ENCODE peak calls at places on chromosomes 11 and 22, in nine cellular contexts. J is transverse colon, Z is heart left ventricle, E is IMR-90, T is adrenal gland, V is body of pancreas, I is sigmoid colon, U is HepG2, C is uterus. Y is an unnamed sample.

GRCh38 chr22:22744412-22745224 is 100.2 kb downstream of the GGTLC2 start:
- DNase-seq in J (no peak), Z (no peak), E (no peak), T (no peak), V (no peak), I (no peak), U (no peak), C (no peak), Y (peak)

GRCh38 chr22:20079745-20080444 is at the start of gene DGCR8:
- DNase-seq in J (peak), Z (peak), E (peak), T (peak), V (peak), I (peak), U (peak), C (peak), Y (peak)

GRCh38 chr22:33326540-33327295 is 268.5 kb upstream of the SYN3 start:
- DNase-seq in J (no peak), Z (no peak), E (no peak), T (no peak), V (no peak), I (no peak), U (no peak), C (no peak), Y (no peak)

GRCh38 chr11:16337421-16338213 is 18.7 kb downstream of the SOX6 start:
- DNase-seq in J (no peak), Z (no peak), E (no peak), T (no peak), V (no peak), I (no peak), U (no peak), C (no peak), Y (no peak)

GRCh38 chr11:100961633-100962032 is 168.0 kb downstream of the PGR start:
- DNase-seq in J (no peak), Z (no peak), E (peak), T (no peak), V (no peak), I (no peak), U (no peak), C (no peak), Y (no peak)

GRCh38 chr22:26713823-26714449 is 56.5 kb downstream of the MIAT start:
- DNase-seq in J (no peak), Z (no peak), E (no peak), T (no peak), V (no peak), I (no peak), U (peak), C (no peak), Y (no peak)

GRCh38 chr11:11069741-11070550 is 212.1 kb upstream of the ZBED5 start:
- DNase-seq in J (no peak), Z (no peak), E (no peak), T (no peak), V (no peak), I (no peak), U (no peak), C (no peak), Y (no peak)

GRCh38 chr11:123800041-123800440 is 6.1 kb downstream of the OR6M1 start:
- DNase-seq in J (no peak), Z (no peak), E (no peak), T (no peak), V (peak), I (no peak), U (no peak), C (no peak), Y (no peak)

GRCh38 chr11:130407978-130408377 is 20.4 kb downstream of the ADAMTS8 start:
- DNase-seq in J (peak), Z (peak), E (peak), T (peak), V (peak), I (peak), U (no peak), C (peak), Y (no peak)

GRCh38 chr11:113384551-113384950 is 3.0 kb upstream of the ANKK1 start:
- DNase-seq in J (no peak), Z (no peak), E (peak), T (no peak), V (no peak), I (no peak), U (peak), C (no peak), Y (no peak)

GRCh38 chr22:41132555-41132954 is 40.2 kb downstream of the EP300 start:
- DNase-seq in J (no peak), Z (no peak), E (peak), T (no peak), V (no peak), I (no peak), U (no peak), C (no peak), Y (no peak)

GRCh38 chr22:43878831-43879550 is 12.8 kb downstream of the PNPLA5 start:
- DNase-seq in J (no peak), Z (no peak), E (no peak), T (no peak), V (peak), I (peak), U (no peak), C (no peak), Y (peak)

GRCh38 chr11:109785714-109786113 is 307.5 kb upstream of the ZC3H12C start:
- DNase-seq in J (no peak), Z (no peak), E (peak), T (no peak), V (no peak), I (no peak), U (no peak), C (no peak), Y (no peak)

GRCh38 chr11:94876645-94877445 is 96.5 kb downstream of the CWC15 start:
- DNase-seq in J (peak), Z (peak), E (peak), T (peak), V (peak), I (peak), U (peak), C (peak), Y (peak)

GRCh38 chr11:72421351-72421750 is 13.0 kb downstream of the CLPB start:
- DNase-seq in J (no peak), Z (no peak), E (peak), T (no peak), V (no peak), I (peak), U (no peak), C (no peak), Y (no peak)

GRCh38 chr22:47409501-47410275 is 647.2 kb downstream of the TBC1D22A start:
- DNase-seq in J (no peak), Z (no peak), E (no peak), T (no peak), V (no peak), I (no peak), U (no peak), C (no peak), Y (peak)

GRCh38 chr11:117378966-117379865 is 51.6 kb downstream of the CEP164 start:
- DNase-seq in J (no peak), Z (no peak), E (no peak), T (no peak), V (no peak), I (peak), U (no peak), C (no peak), Y (no peak)

GRCh38 chr11:69200331-69201047 is 44.8 kb downstream of the SMIM38 start:
- DNase-seq in J (no peak), Z (peak), E (no peak), T (no peak), V (peak), I (peak), U (no peak), C (no peak), Y (no peak)

GRCh38 chr11:68839953-68840641 is 1.6 kb downstream of the CPT1A start:
- DNase-seq in J (peak), Z (no peak), E (peak), T (no peak), V (peak), I (no peak), U (no peak), C (no peak), Y (peak)

GRCh38 chr11:103541186-103541795 is 432.1 kb downstream of the DYNC2H1 start:
- DNase-seq in J (no peak), Z (no peak), E (no peak), T (no peak), V (peak), I (no peak), U (no peak), C (no peak), Y (no peak)

GRCh38 chr11:36381005-36381350 is 84.9 kb downstream of the PRR5L start:
- DNase-seq in J (no peak), Z (no peak), E (no peak), T (no peak), V (no peak), I (no peak), U (no peak), C (no peak), Y (no peak)

GRCh38 chr11:45092901-45093760 is 53.3 kb upstream of the PRDM11 start:
- DNase-seq in J (no peak), Z (no peak), E (peak), T (peak), V (no peak), I (no peak), U (no peak), C (no peak), Y (no peak)

GRCh38 chr22:24304067-24304675 is 33.5 kb downstream of the SPECC1L start:
- DNase-seq in J (no peak), Z (no peak), E (no peak), T (no peak), V (no peak), I (no peak), U (no peak), C (no peak), Y (no peak)

GRCh38 chr11:46889251-46889650 is 29.1 kb downstream of the LRP4 start:
- DNase-seq in J (no peak), Z (no peak), E (no peak), T (no peak), V (no peak), I (no peak), U (no peak), C (no peak), Y (no peak)

GRCh38 chr11:76512851-76513653 is 68.2 kb downstream of the EMSY start:
- DNase-seq in J (no peak), Z (no peak), E (peak), T (no peak), V (no peak), I (no peak), U (no peak), C (no peak), Y (no peak)

GRCh38 chr11:34065505-34066203 is 14.1 kb downstream of the CAPRIN1 start:
- DNase-seq in J (no peak), Z (no peak), E (peak), T (no peak), V (no peak), I (no peak), U (no peak), C (no peak), Y (no peak)

GRCh38 chr11:134506046-134506445 is 94.0 kb upstream of the B3GAT1 start:
- DNase-seq in J (no peak), Z (no peak), E (no peak), T (no peak), V (no peak), I (peak), U (no peak), C (no peak), Y (no peak)

GRCh38 chr11:64009234-64009633 is 23.0 kb downstream of the OTUB1 start:
- DNase-seq in J (no peak), Z (no peak), E (no peak), T (no peak), V (no peak), I (no peak), U (no peak), C (no peak), Y (no peak)

GRCh38 chr11:130001491-130002351 is 914 bp downstream of the PRDM10 start:
- DNase-seq in J (peak), Z (peak), E (peak), T (peak), V (peak), I (peak), U (peak), C (no peak), Y (peak)

GRCh38 chr11:58941838-58942237 is 2.5 kb downstream of the GLYATL1 start:
- DNase-seq in J (no peak), Z (no peak), E (no peak), T (no peak), V (no peak), I (no peak), U (no peak), C (no peak), Y (no peak)

GRCh38 chr11:102012946-102013345 is 34.3 kb upstream of the CFAP300 start:
- DNase-seq in J (no peak), Z (no peak), E (no peak), T (no peak), V (no peak), I (no peak), U (no peak), C (no peak), Y (no peak)

GRCh38 chr11:43944761-43945311 is 2.4 kb downstream of the C11orf96 start:
- DNase-seq in J (peak), Z (peak), E (peak), T (peak), V (peak), I (peak), U (peak), C (peak), Y (peak)

DNA sequence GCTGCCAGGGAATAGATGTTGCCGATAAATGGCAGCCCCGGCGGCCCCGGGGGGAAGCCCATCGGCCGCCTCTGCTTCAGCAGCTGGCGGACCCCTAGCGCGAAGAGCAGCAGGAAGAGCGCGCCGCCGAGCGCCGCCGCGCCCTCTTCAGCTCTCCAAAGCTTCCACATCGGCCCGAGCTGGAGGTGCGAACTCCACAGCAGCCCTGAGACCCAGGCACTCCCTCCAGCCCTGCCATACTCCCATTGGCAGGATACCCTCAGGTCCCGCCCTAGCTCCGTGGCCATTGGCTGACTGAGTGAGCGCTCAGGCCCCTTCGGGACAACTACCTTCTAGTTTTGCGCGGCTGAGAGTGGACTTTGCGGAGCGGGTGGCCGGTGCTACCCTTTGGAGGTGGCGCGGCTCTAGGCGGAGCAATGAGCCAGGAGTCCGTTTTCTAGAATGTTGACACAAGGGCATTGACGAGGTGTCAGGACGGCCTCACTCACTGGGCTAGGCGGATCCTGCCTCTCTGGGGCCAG is at the start of gene CYP2R1:
- DNase-seq in J (peak), Z (peak), E (peak), T (peak), V (peak), I (peak), U (peak), C (peak), Y (peak)
- TF ChIP-seq POLR2A in J (peak), Z (peak), E (no peak), T (no peak), V (peak), I (no peak), U (no peak), C (peak), Y (peak)

DNA sequence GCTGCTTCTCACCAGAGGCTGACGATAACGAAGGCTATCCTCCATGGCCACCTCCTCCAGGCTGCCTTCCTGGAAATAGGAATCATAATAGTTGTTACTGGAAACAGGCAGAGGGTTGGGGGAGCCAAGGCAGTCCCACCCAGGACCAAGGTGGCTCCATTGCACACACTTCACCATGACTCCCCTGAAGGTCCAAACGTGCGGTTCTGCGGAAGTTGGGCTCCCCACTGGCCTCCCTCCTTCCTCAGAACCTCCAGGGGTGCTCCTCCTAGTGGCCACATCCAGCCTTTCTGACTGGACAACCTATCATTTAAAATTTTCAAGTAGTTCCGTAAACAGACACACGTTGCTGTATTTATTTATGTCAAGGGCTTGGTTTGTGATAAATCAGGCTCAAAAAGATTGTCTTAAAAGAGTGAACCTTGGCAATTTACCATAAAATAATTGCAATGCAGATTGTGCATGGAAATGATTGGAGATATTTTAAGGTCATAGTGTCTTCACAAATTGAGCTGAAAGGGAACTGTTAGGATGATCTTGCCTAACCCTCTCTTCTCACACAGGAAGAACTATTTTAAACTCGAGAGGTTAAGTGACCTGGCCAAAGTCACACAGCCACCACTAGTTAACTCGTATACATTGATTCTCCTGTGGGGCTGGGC is 1.4 kb upstream of the TCN2 start:
- DNase-seq in J (peak), Z (peak), E (peak), T (peak), V (peak), I (no peak), U (peak), C (peak), Y (peak)
- TF ChIP-seq POLR2A in J (no peak), Z (no peak), E (no peak), T (no peak), V (no peak), I (no peak), U (no peak), C (no peak), Y (no peak)

GRCh38 chr11:837189-837989 is 4.6 kb downstream of the CD151 start:
- DNase-seq in J (no peak), Z (no peak), E (no peak), T (no peak), V (no peak), I (no peak), U (no peak), C (no peak), Y (no peak)
- TF ChIP-seq POLR2A in J (no peak), Z (no peak), E (peak), T (no peak), V (no peak), I (no peak), U (no peak), C (no peak), Y (no peak)

DNA sequence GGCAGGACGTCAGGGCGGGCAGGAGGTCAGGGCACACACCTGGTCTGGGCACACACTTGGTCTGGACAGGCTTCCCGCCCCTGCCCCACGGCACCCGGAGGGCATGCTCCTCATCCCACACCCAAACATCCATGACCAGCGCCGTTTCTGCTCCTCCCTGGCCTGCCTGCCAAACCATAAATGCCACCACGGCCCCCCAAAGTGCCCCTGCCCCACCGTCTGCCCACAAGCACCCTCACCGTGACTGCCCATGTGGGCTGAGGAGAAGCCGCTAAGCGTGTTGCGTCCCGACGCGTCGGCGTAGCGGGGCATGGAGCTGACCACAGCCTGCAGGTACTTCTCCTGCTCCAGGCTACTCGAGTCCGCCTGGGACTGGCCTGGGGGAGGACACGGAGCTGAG is 15.8 kb downstream of the SBF1 start:
- DNase-seq in J (no peak), Z (no peak), E (no peak), T (no peak), V (no peak), I (no peak), U (no peak), C (no peak), Y (no peak)
- TF ChIP-seq POLR2A in J (no peak), Z (no peak), E (no peak), T (no peak), V (no peak), I (no peak), U (no peak), C (no peak), Y (no peak)

DNA sequence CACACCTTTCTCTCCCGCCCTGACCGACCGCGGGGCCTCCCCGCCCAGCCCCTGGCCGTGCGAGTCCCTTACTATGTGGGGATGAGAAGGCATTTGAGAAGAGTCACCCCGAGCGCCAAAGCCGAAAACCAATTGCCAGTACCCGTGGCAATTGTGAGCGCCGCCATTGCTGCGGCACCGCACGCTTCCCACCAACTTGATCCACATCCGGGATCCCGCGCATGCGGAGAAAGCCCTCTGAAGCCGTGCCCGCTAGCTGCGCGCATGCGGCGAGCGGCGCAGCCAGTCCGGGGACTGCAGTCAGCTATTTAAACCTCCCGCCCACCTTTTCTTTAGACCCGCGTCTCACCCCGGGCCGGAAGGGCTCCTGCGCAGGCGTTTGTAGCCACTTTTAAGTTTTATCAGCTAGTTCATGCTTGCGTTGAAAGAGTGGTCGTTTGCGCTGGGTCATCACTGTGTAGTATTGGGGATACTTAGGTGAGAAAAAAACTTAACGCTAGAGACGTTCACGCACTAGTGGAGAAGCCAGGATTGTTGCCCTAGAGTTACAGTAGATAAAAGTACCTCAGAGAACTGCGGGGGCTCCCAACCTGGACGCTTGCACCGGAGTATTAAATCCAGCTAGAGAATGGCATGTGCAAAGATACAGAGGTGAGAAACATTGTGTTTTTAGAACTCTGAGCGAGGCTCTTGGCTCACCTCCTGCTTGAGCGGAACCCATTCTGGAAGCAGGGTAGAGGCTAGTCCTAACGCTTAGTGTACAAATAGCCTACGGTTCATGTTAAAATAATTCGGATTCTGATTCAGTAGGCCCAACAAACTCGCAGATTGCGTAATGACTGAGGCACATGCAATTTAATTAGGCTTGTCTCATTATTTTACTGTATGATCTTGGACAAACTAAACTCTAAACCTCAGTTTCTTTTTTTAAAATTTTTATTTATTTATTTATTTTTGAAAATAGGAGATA is at the start of gene ALG8:
- DNase-seq in J (peak), Z (peak), E (peak), T (peak), V (peak), I (peak), U (peak), C (peak), Y (peak)
- TF ChIP-seq POLR2A in J (peak), Z (peak), E (peak), T (peak), V (peak), I (no peak), U (peak), C (no peak), Y (peak)

GRCh38 chr11:61963282-61964057 is 4.0 kb downstream of the FTH1 start:
- DNase-seq in J (peak), Z (no peak), E (peak), T (peak), V (no peak), I (peak), U (no peak), C (peak), Y (peak)
- TF ChIP-seq POLR2A in J (peak), Z (no peak), E (peak), T (peak), V (no peak), I (no peak), U (peak), C (no peak), Y (peak)

DNA sequence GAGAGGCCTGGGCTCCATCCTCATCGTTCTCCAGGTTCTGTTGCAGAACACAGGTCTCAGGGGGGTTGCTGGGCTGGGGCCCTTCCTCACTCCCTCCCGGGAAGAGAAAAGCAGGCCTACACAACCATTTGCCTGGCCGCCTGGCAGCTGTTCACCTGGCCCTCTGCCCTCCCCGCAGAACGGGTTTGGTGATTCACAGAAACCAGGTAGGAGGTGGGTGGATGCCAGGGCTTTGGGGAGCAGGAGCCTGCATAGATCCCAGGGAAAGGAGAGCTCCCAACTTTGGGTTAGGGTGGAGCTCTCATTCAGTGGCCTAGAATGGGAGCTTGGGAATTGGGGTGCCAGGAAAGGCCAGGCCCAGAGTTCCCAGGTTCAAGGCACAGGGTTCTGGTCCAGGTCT is 995 bp downstream of the TMEM134 start:
- DNase-seq in J (peak), Z (no peak), E (no peak), T (peak), V (peak), I (no peak), U (no peak), C (peak), Y (peak)
- TF ChIP-seq POLR2A in J (peak), Z (no peak), E (no peak), T (no peak), V (peak), I (no peak), U (no peak), C (no peak), Y (no peak)

GRCh38 chr11:74948898-74949747 is at the start of the genes SPCS2 and XRRA1:
- DNase-seq in J (peak), Z (peak), E (peak), T (peak), V (peak), I (peak), U (peak), C (peak), Y (peak)
- TF ChIP-seq POLR2A in J (peak), Z (peak), E (peak), T (peak), V (peak), I (peak), U (peak), C (peak), Y (peak)

Y was measured in Peyer's patch.